ENCODE peak calls at places on chromosome 16, in seven cellular contexts. P, F, O, D, U, C and E are unnamed samples.

GRCh38 chr16:676565-677297 is 1.3 kb downstream of the RHBDL1 start:
- DNase-seq in P (no peak), F (no peak), O (no peak), D (peak), U (no peak), C (no peak), E (no peak)

GRCh38 chr16:84032458-84033178 is 10.0 kb downstream of the SLC38A8 start:
- DNase-seq in P (no peak), F (no peak), O (no peak), D (no peak), U (no peak), C (no peak), E (no peak)

GRCh38 chr16:20409398-20410152 is at the start of gene ACSM5:
- DNase-seq in P (no peak), F (no peak), O (no peak), D (peak), U (no peak), C (peak), E (no peak)

GRCh38 chr16:12067714-12068401 is 91.3 kb downstream of the SNX29 start:
- DNase-seq in P (peak), F (peak), O (peak), D (peak), U (peak), C (peak), E (peak)

GRCh38 chr16:4979736-4980660 is 21.9 kb downstream of the SEC14L5 start:
- DNase-seq in P (no peak), F (no peak), O (no peak), D (no peak), U (no peak), C (no peak), E (no peak)

GRCh38 chr16:28604186-28604565 is 5.7 kb downstream of the SULT1A1 start:
- DNase-seq in P (no peak), F (no peak), O (no peak), D (no peak), U (no peak), C (no peak), E (no peak)

GRCh38 chr16:80056334-80056733 is 455.8 kb upstream of the MAF start:
- DNase-seq in P (no peak), F (no peak), O (no peak), D (no peak), U (no peak), C (no peak), E (no peak)

GRCh38 chr16:72357860-72358259 is 185.9 kb upstream of the PMFBP1 start:
- DNase-seq in P (no peak), F (no peak), O (no peak), D (no peak), U (no peak), C (peak), E (no peak)

GRCh38 chr16:29011112-29011511 is 26.3 kb downstream of the LAT start:
- DNase-seq in P (peak), F (no peak), O (no peak), D (no peak), U (no peak), C (no peak), E (peak)

GRCh38 chr16:20673882-20674683 is 23.4 kb downstream of the ACSM1 start:
- DNase-seq in P (no peak), F (no peak), O (no peak), D (no peak), U (no peak), C (no peak), E (no peak)

GRCh38 chr16:57747996-57748395 is 12.4 kb downstream of the KATNB1 start:
- DNase-seq in P (no peak), F (no peak), O (no peak), D (no peak), U (no peak), C (no peak), E (no peak)

GRCh38 chr16:21656795-21657768 is 4.7 kb upstream of the IGSF6 start:
- DNase-seq in P (peak), F (peak), O (peak), D (no peak), U (peak), C (peak), E (peak)

GRCh38 chr16:10961231-10961630 is 16.9 kb downstream of the CLEC16A start:
- DNase-seq in P (no peak), F (peak), O (no peak), D (no peak), U (peak), C (peak), E (no peak)

GRCh38 chr16:47392114-47392513 is 68.7 kb downstream of the ITFG1 start:
- DNase-seq in P (no peak), F (peak), O (no peak), D (no peak), U (no peak), C (peak), E (no peak)

GRCh38 chr16:61555718-61556441 is 480.4 kb downstream of the CDH8 start:
- DNase-seq in P (no peak), F (no peak), O (no peak), D (no peak), U (no peak), C (no peak), E (no peak)

GRCh38 chr16:28863929-28864886 is 565 bp downstream of the SH2B1 start:
- DNase-seq in P (peak), F (peak), O (no peak), D (no peak), U (peak), C (peak), E (no peak)

GRCh38 chr16:68762996-68763756 is 26.1 kb downstream of the CDH1 start:
- DNase-seq in P (no peak), F (no peak), O (no peak), D (no peak), U (peak), C (no peak), E (no peak)

GRCh38 chr16:12141073-12141472 is 164.5 kb downstream of the SNX29 start:
- DNase-seq in P (no peak), F (no peak), O (no peak), D (no peak), U (no peak), C (no peak), E (no peak)

GRCh38 chr16:49557070-49557446 is 183.5 kb downstream of the C16orf78 start:
- DNase-seq in P (peak), F (no peak), O (no peak), D (no peak), U (no peak), C (no peak), E (no peak)

GRCh38 chr16:1745900-1746692 is 25.2 kb downstream of the NME3 start:
- DNase-seq in P (no peak), F (peak), O (no peak), D (no peak), U (peak), C (peak), E (no peak)

GRCh38 chr16:72015124-72015523 is 6.6 kb downstream of the DHODH start:
- DNase-seq in P (no peak), F (no peak), O (no peak), D (peak), U (no peak), C (no peak), E (no peak)

GRCh38 chr16:73214825-73215481 is 167.0 kb upstream of the ZFHX3 start:
- DNase-seq in P (no peak), F (peak), O (no peak), D (no peak), U (peak), C (peak), E (no peak)

GRCh38 chr16:53546988-53547391 is 44.0 kb upstream of the AKTIP start:
- DNase-seq in P (peak), F (peak), O (no peak), D (no peak), U (no peak), C (peak), E (no peak)